ENCODE peak calls at places on chromosome 19, in five cellular contexts. D is naive thymus-derived CD8-positive, alpha-beta T cell; E is Peyer's patch; U is HEK293T; Z is heart left ventricle. J is an unnamed sample.
A peak's percentile ranks its signal among the peaks of the same experiment; 100 is the strongest.

GRCh38 chr19:11064831-11065303 is 24.4 kb upstream of the LDLR start:
- DNase-seq in E (no peak), U (no peak), Z (no peak), D (no peak), J (no peak)

GRCh38 chr19:8366961-8367326 is 3.0 kb downstream of the ANGPTL4 start:
- DNase-seq in Z (peak; percentile 40), E (no peak), D (no peak), U (peak; percentile 5), J (no peak)

GRCh38 chr19:58181902-58182576 is 822 bp upstream of the ZNF274 start:
- DNase-seq in D (peak; percentile 60), E (peak; percentile 54), U (peak; percentile 42), Z (peak; percentile 33), J (peak; percentile 50)

GRCh38 chr19:50203281-50204080 is at the start of gene MYH14:
- DNase-seq in Z (peak; percentile 87), E (no peak), U (peak; percentile 99), D (no peak), J (peak; percentile 92)

GRCh38 chr19:12833747-12834417 is 497 bp downstream of the RTBDN start:
- DNase-seq in U (peak; percentile 70), Z (no peak), E (no peak), D (no peak), J (no peak)

GRCh38 chr19:330503-330902 is 14.1 kb downstream of the MIER2 start:
- DNase-seq in U (no peak), Z (no peak), D (no peak), E (no peak), J (no peak)

GRCh38 chr19:640606-641170 is 1.0 kb downstream of the FGF22 start:
- DNase-seq in U (no peak), E (no peak), D (no peak), Z (no peak), J (no peak)

GRCh38 chr19:54189020-54189667 is at the start of gene MBOAT7:
- DNase-seq in E (no peak), Z (no peak), U (no peak), D (no peak), J (no peak)

GRCh38 chr19:14494910-14495677 is 833 bp downstream of the GIPC1 start:
- DNase-seq in D (no peak), U (no peak), E (no peak), Z (no peak), J (no peak)

GRCh38 chr19:39314016-39314728 is 6.5 kb downstream of the LRFN1 start:
- DNase-seq in U (no peak), Z (no peak), E (no peak), D (no peak), J (no peak)

GRCh38 chr19:8702350-8702749 is 3.8 kb upstream of the ACTL9 start:
- DNase-seq in E (no peak), U (no peak), D (no peak), Z (no peak), J (no peak)

GRCh38 chr19:2405256-2405655 is 22.1 kb downstream of the TIMM13 start:
- DNase-seq in D (no peak), Z (no peak), U (no peak), E (no peak), J (no peak)

GRCh38 chr19:13847033-13847899 is 29.7 kb upstream of the NANOS3 start:
- DNase-seq in D (peak; percentile 92), U (peak; percentile 77), E (peak; percentile 82), Z (peak; percentile 98), J (peak; percentile 94)

GRCh38 chr19:19257137-19257536 is 16.0 kb downstream of the TM6SF2 start:
- DNase-seq in D (no peak), Z (no peak), U (no peak), E (no peak), J (no peak)

GRCh38 chr19:19418548-19419260 is 13.2 kb downstream of the GATAD2A start:
- DNase-seq in Z (no peak), E (no peak), U (no peak), D (no peak), J (no peak)

GRCh38 chr19:16021796-16022195 is 54.5 kb upstream of the TPM4 start:
- DNase-seq in D (no peak), Z (no peak), U (no peak), E (no peak), J (no peak)

J was measured in left colon.